ENCODE peak calls at places on chromosomes 5 and 9, in eight cellular contexts. H is esophagus muscularis mucosa, E is suprapubic skin, I is heart left ventricle, Q is body of pancreas, C is adrenal gland, W is gastrocnemius medialis, Y is sigmoid colon. L is an unnamed sample.

GRCh38 chr9:130451509-130452388 is 7.0 kb downstream of the ASS1 start:
- DNase-seq in H (no peak), E (no peak), I (peak), Q (peak), C (peak), W (no peak), Y (peak), L (peak)

GRCh38 chr9:115845648-115846312 is 307.8 kb upstream of the PAPPA start:
- DNase-seq in H (no peak), E (no peak), I (no peak), Q (no peak), C (no peak), W (no peak), Y (peak), L (no peak)

GRCh38 chr9:134858051-134858841 is 22.4 kb upstream of the FCN2 start:
- DNase-seq in H (no peak), E (peak), I (no peak), Q (no peak), C (peak), W (no peak), Y (peak), L (no peak)

GRCh38 chr5:39542511-39542910 is 117.7 kb upstream of the DAB2 start:
- DNase-seq in H (no peak), E (no peak), I (no peak), Q (no peak), C (no peak), W (no peak), Y (no peak), L (no peak)

GRCh38 chr5:127549551-127549950 is 32.1 kb downstream of the PRRC1 start:
- DNase-seq in H (no peak), E (no peak), I (no peak), Q (no peak), C (no peak), W (no peak), Y (no peak), L (no peak)

GRCh38 chr5:79774171-79774854 is 84.7 kb downstream of the CMYA5 start:
- DNase-seq in H (no peak), E (no peak), I (no peak), Q (no peak), C (no peak), W (no peak), Y (no peak), L (no peak)

GRCh38 chr5:132753135-132753987 is 6.1 kb downstream of the CCNI2 start:
- DNase-seq in H (no peak), E (no peak), I (no peak), Q (no peak), C (no peak), W (no peak), Y (peak), L (peak)

GRCh38 chr9:7967851-7968250 is 168.3 kb upstream of the DMAC1 start:
- DNase-seq in H (no peak), E (no peak), I (no peak), Q (no peak), C (no peak), W (no peak), Y (no peak), L (no peak)

GRCh38 chr9:3768286-3768685 is 242.5 kb upstream of the RFX3 start:
- DNase-seq in H (no peak), E (no peak), I (no peak), Q (no peak), C (no peak), W (no peak), Y (no peak), L (no peak)

GRCh38 chr5:142219146-142219545 is 105.7 kb downstream of the SPRY4 start:
- DNase-seq in H (no peak), E (no peak), I (no peak), Q (no peak), C (no peak), W (no peak), Y (no peak), L (no peak)

GRCh38 chr9:88766778-88767503 is 224.3 kb upstream of the S1PR3 start:
- DNase-seq in H (no peak), E (no peak), I (no peak), Q (no peak), C (no peak), W (no peak), Y (no peak), L (no peak)

GRCh38 chr9:34551751-34552605 is 29.2 kb upstream of the ENHO start:
- DNase-seq in H (no peak), E (peak), I (no peak), Q (no peak), C (peak), W (no peak), Y (peak), L (no peak)

GRCh38 chr9:23438299-23438907 is 387.6 kb downstream of the ELAVL2 start:
- DNase-seq in H (no peak), E (no peak), I (no peak), Q (no peak), C (no peak), W (no peak), Y (no peak), L (no peak)

GRCh38 chr9:98215821-98216220 is 23.4 kb upstream of the CORO2A start:
- DNase-seq in H (no peak), E (no peak), I (no peak), Q (no peak), C (peak), W (no peak), Y (no peak), L (no peak)

GRCh38 chr9:93684806-93685553 is 108.6 kb downstream of the PHF2 start:
- DNase-seq in H (peak), E (no peak), I (peak), Q (no peak), C (no peak), W (no peak), Y (no peak), L (no peak)

GRCh38 chr5:54049963-54050362 is 260.4 kb downstream of the ARL15 start:
- DNase-seq in H (no peak), E (no peak), I (no peak), Q (no peak), C (no peak), W (no peak), Y (no peak), L (no peak)

GRCh38 chr5:77426670-77427069 is 65.4 kb downstream of the WDR41 start:
- DNase-seq in H (no peak), E (no peak), I (no peak), Q (no peak), C (no peak), W (no peak), Y (no peak), L (no peak)

GRCh38 chr5:33336911-33337620 is 103.7 kb upstream of the TARS1 start:
- DNase-seq in H (no peak), E (no peak), I (no peak), Q (no peak), C (no peak), W (no peak), Y (no peak), L (no peak)

GRCh38 chr5:127101533-127101932 is 28.2 kb upstream of the C5orf63 start:
- DNase-seq in H (no peak), E (no peak), I (no peak), Q (no peak), C (no peak), W (no peak), Y (no peak), L (no peak)

GRCh38 chr9:88749420-88749819 is 214.4 kb downstream of the NXNL2 start:
- DNase-seq in H (peak), E (no peak), I (no peak), Q (no peak), C (no peak), W (no peak), Y (no peak), L (no peak)

GRCh38 chr5:68757813-68758212 is 336.0 kb upstream of the SLC30A5 start:
- DNase-seq in H (peak), E (no peak), I (no peak), Q (no peak), C (no peak), W (no peak), Y (no peak), L (no peak)

GRCh38 chr5:77295863-77296378 is 85.4 kb downstream of the PDE8B start:
- DNase-seq in H (no peak), E (no peak), I (no peak), Q (no peak), C (no peak), W (no peak), Y (no peak), L (no peak)

GRCh38 chr9:5631021-5631420 is 2.1 kb downstream of the RIC1 start:
- DNase-seq in H (no peak), E (no peak), I (no peak), Q (no peak), C (no peak), W (no peak), Y (no peak), L (no peak)

GRCh38 chr5:95238560-95239325 is 46.2 kb downstream of the MCTP1 start:
- DNase-seq in H (no peak), E (no peak), I (no peak), Q (no peak), C (no peak), W (no peak), Y (no peak), L (no peak)

GRCh38 chr9:127980056-127980705 is 608 bp downstream of the EEIG1 start:
- DNase-seq in H (no peak), E (no peak), I (peak), Q (peak), C (no peak), W (no peak), Y (peak), L (no peak)

GRCh38 chr5:59525957-59526356 is 367.6 kb downstream of the PDE4D start:
- DNase-seq in H (no peak), E (no peak), I (no peak), Q (no peak), C (no peak), W (no peak), Y (no peak), L (no peak)

GRCh38 chr5:32916648-32917047 is 205.5 kb downstream of the NPR3 start:
- DNase-seq in H (no peak), E (no peak), I (no peak), Q (peak), C (peak), W (no peak), Y (no peak), L (no peak)

GRCh38 chr9:126395439-126396212 is 69.0 kb downstream of the MVB12B start:
- DNase-seq in H (no peak), E (no peak), I (no peak), Q (no peak), C (peak), W (peak), Y (no peak), L (no peak)

GRCh38 chr5:166441-167372 is 24.6 kb upstream of the LRRC14B start:
- DNase-seq in H (no peak), E (peak), I (no peak), Q (no peak), C (peak), W (no peak), Y (peak), L (no peak)

GRCh38 chr9:109161471-109161870 is 5.6 kb downstream of the FRRS1L start:
- DNase-seq in H (no peak), E (no peak), I (no peak), Q (no peak), C (no peak), W (no peak), Y (no peak), L (no peak)

GRCh38 chr5:6819521-6819920 is 106.3 kb downstream of the TENT4A start:
- DNase-seq in H (peak), E (no peak), I (no peak), Q (no peak), C (no peak), W (no peak), Y (no peak), L (peak)

GRCh38 chr9:82894961-82895902 is 167.7 kb downstream of the RASEF start:
- DNase-seq in H (no peak), E (no peak), I (no peak), Q (no peak), C (no peak), W (no peak), Y (no peak), L (no peak)

DNA sequence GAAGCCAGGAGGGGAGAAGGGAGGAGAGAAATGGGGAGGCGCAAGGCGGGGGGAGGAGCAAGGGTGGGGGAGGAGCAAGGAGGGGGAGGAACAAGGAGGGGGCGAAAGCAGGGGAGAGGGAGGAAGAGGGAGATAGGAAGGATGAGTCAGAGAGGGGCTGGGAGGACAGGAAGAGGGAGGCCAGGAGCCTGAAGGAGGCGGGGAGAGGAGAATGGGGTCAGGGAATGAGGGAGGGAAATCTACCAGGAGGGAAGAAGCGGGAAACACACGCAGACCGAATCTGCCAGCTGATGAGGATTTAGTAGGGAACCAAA is 1.5 kb downstream of the IRX4 start:
- DNase-seq in H (no peak), E (no peak), I (no peak), Q (no peak), C (no peak), W (no peak), Y (no peak), L (no peak)
- TF ChIP-seq POLR2A in H (no peak), E (no peak), I (no peak), Q (no peak), C (no peak), W (no peak), Y (no peak), L (no peak)

DNA sequence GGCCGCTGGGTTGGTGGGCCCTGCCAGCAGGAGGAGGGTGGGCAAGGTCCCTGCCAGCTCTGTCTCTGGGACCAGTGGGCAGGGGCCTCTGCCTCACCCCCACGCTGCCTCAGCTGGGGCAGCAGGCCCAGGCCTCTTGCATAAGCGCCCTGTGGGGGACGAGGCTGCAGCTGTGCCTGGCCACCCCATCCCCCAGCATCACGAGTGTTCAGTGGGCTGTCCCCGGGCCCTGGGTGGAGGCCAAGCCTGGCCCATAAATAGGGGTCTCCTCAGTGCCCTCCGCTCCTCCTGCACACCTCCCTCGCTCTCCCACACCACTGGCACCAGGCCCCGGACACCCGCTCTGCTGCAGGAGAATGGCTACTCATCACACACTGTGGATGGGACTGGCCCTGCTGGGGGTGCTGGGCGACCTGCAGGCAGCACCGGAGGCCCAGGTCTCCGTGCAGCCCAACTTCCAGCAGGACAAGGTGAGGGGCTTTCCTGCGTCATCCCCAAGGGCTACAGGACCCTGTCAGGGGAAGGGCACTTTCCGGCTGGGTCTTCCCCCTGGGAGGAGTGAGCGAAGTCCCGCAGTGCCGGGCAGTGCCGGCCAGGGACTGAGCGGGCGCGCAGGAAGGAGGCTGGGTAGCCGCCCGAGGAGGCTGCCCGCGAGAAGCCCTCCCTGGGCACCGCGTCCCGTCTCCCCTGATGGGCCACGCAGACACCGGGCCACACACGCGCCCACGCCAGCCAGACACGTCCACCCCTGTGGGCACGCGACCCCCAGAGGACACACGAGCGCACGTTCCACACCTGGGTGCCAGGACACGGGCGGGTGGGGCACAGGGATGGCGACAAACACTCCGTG is at the start of gene PTGDS:
- DNase-seq in H (no peak), E (no peak), I (peak), Q (no peak), C (no peak), W (no peak), Y (no peak), L (no peak)
- H3K4me3 ChIP-seq in H (peak), E (peak), I (peak), Q (no peak), C (no peak), W (peak), Y (peak), L (no peak)

GRCh38 chr9:136973618-136974617 is 3.4 kb upstream of the PTGDS start:
- DNase-seq in H (no peak), E (no peak), I (no peak), Q (no peak), C (no peak), W (no peak), Y (no peak), L (no peak)

GRCh38 chr9:136974834-136975535 is 2.3 kb upstream of the PTGDS start:
- DNase-seq in H (no peak), E (no peak), I (no peak), Q (no peak), C (no peak), W (no peak), Y (no peak), L (no peak)

GRCh38 chr9:136978073-136978864 is 965 bp downstream of the PTGDS start:
- DNase-seq in H (no peak), E (no peak), I (peak), Q (peak), C (no peak), W (peak), Y (no peak), L (peak)

GRCh38 chr9:136972743-136973142 is 4.6 kb upstream of the PTGDS start:
- DNase-seq in H (no peak), E (no peak), I (no peak), Q (no peak), C (no peak), W (no peak), Y (no peak), L (no peak)

GRCh38 chr9:136975624-136976023 is 1.7 kb upstream of the PTGDS start:
- DNase-seq in H (no peak), E (no peak), I (peak), Q (no peak), C (no peak), W (no peak), Y (no peak), L (no peak)
- TF ChIP-seq CTCF in H (no peak), E (no peak), I (peak), Q (no peak), C (no peak), W (peak), Y (no peak), L (no peak)

DNA sequence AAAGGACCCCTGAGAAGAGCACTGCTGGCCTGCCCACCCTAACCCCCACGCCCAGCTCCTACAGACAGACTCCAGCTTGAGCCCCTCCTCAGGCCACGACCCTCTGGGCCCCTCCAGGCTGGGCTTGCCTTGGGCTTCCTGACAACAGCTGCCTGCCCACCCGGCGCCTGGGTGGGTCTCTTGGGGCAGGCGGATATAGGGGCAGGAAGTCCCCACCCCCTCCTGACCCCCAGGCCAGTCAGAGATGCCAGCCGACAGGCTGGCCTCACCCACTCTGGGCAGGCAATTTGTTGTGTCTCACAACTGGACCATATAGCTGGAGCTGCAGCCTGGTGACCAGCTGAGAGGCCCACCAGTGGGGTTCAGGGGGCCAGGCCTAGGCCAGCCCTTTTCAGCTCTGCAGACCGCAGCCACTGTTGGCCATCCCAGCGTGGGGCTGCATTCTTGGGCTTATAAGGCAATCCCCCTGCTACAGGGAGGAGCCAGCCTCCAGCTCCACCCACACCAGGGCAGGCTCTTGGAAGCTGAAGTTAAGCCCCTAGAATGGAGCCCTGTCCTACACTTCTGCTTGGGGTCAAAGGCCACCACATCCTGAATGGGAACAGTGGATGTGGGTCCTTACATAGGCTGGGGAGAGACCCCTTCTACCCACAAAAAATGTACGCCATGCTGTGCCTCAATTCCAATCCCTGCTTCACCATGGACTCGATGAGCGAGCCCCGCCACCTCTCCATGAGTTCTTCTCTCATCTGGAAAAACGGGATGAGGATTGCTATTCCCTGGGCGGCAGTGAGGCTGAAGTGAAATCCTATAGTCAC is 2.0 kb downstream of the PDLIM7 start:
- DNase-seq in H (no peak), E (no peak), I (peak), Q (no peak), C (no peak), W (no peak), Y (peak), L (no peak)
- TF ChIP-seq POLR2A in H (peak), E (no peak), I (no peak), Q (no peak), C (no peak), W (no peak), Y (peak), L (no peak)

GRCh38 chr9:137787376-137787775 is 90.2 kb upstream of the CACNA1B start:
- DNase-seq in H (no peak), E (no peak), I (no peak), Q (no peak), C (no peak), W (no peak), Y (peak), L (no peak)

GRCh38 chr9:137788561-137789294 is 88.9 kb upstream of the CACNA1B start:
- DNase-seq in H (no peak), E (no peak), I (no peak), Q (no peak), C (peak), W (no peak), Y (peak), L (no peak)

GRCh38 chr9:137787786-137788505 is 89.6 kb upstream of the CACNA1B start:
- DNase-seq in H (no peak), E (no peak), I (no peak), Q (no peak), C (no peak), W (no peak), Y (peak), L (no peak)

GRCh38 chr9:137791947-137792346 is 85.6 kb upstream of the CACNA1B start:
- DNase-seq in H (no peak), E (no peak), I (no peak), Q (no peak), C (no peak), W (no peak), Y (no peak), L (no peak)

GRCh38 chr9:137789295-137789895 is 88.2 kb upstream of the CACNA1B start:
- DNase-seq in H (no peak), E (no peak), I (no peak), Q (no peak), C (no peak), W (no peak), Y (peak), L (no peak)
- H3K4me3 ChIP-seq in H (no peak), E (no peak), I (no peak), Q (no peak), C (no peak), W (no peak), Y (no peak), L (no peak)

GRCh38 chr9:94899464-94900221 is 173.1 kb downstream of the AOPEP start:
- DNase-seq in H (no peak), E (no peak), I (no peak), Q (no peak), C (no peak), W (no peak), Y (no peak), L (peak)

GRCh38 chr9:94900222-94901018 is 173.9 kb downstream of the AOPEP start:
- DNase-seq in H (no peak), E (no peak), I (no peak), Q (no peak), C (peak), W (no peak), Y (no peak), L (no peak)

GRCh38 chr9:94903961-94904421 is 177.5 kb downstream of the AOPEP start:
- DNase-seq in H (no peak), E (no peak), I (no peak), Q (no peak), C (no peak), W (no peak), Y (no peak), L (peak)

GRCh38 chr9:94904806-94905205 is 178.3 kb downstream of the AOPEP start:
- DNase-seq in H (no peak), E (no peak), I (no peak), Q (no peak), C (no peak), W (no peak), Y (no peak), L (no peak)

DNA sequence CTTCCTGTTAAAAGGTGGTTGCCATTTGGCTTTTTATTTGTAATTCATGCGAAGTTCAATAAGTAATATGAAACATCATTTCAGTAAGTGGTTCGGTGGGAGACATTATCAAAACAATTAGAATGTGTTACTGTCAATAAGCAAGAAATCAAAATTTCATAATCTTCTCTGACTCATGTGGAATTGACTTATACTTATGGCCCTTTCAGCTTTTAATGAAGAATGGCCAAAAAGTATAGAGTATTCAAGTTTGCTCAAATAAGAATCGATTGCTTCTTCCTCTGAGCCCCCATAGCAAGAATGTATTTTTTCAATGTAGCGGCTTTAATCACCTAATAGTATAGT is 174.5 kb downstream of the AOPEP start:
- DNase-seq in H (no peak), E (no peak), I (no peak), Q (no peak), C (no peak), W (no peak), Y (no peak), L (no peak)
- TF ChIP-seq CTCF in H (no peak), E (no peak), I (no peak), Q (no peak), C (no peak), W (no peak), Y (no peak), L (no peak)

L was measured in lower leg skin.